ENCODE peak calls at places on chromosomes 12 and 14, in four cellular contexts. O is K562, G is H1, R is SK-N-SH. P is an unnamed sample.

GRCh38 chr14:91230363-91231035 is 14.0 kb downstream of the GPR68 start:
- DNase-seq in G (no peak), R (no peak), O (no peak), P (no peak)

GRCh38 chr14:33938131-33938949 is 12.5 kb downstream of the EGLN3 start:
- DNase-seq in G (no peak), O (peak), R (peak), P (peak)

GRCh38 chr14:80956922-80957321 is 1.5 kb downstream of the TSHR start:
- DNase-seq in O (no peak), R (no peak), G (no peak), P (no peak)

GRCh38 chr12:9051156-9051545 is 61.8 kb downstream of the KLRG1 start:
- DNase-seq in R (no peak), O (no peak), G (no peak), P (no peak)

GRCh38 chr14:96493178-96493577 is 9.0 kb upstream of the PAPOLA start:
- DNase-seq in O (no peak), G (no peak), R (no peak), P (no peak)

GRCh38 chr14:73620268-73620667 is 8.0 kb downstream of the ACOT6 start:
- DNase-seq in G (no peak), O (no peak), R (no peak), P (no peak)

GRCh38 chr14:85487215-85487614 is 42.7 kb upstream of the FLRT2 start:
- DNase-seq in R (no peak), G (no peak), O (no peak), P (no peak)

GRCh38 chr12:6620137-6620884 is 13.1 kb upstream of the CHD4 start:
- DNase-seq in O (no peak), G (peak), R (peak), P (peak)

GRCh38 chr12:75635606-75636444 is 124.4 kb upstream of the KRR1 start:
- DNase-seq in G (no peak), O (no peak), R (no peak), P (no peak)

GRCh38 chr14:54188036-54188666 is 208.7 kb upstream of the CDKN3 start:
- DNase-seq in O (no peak), G (no peak), R (no peak), P (no peak)

GRCh38 chr14:51002406-51002984 is 58.2 kb upstream of the PYGL start:
- DNase-seq in R (no peak), G (no peak), O (no peak), P (no peak)

GRCh38 chr14:65560340-65561027 is 148.0 kb downstream of the FUT8 start:
- DNase-seq in R (no peak), G (no peak), O (no peak), P (no peak)

GRCh38 chr14:61435563-61436337 is 114.4 kb downstream of the PRKCH start:
- DNase-seq in R (no peak), O (no peak), G (no peak), P (no peak)

GRCh38 chr12:27549231-27549800 is 25.3 kb downstream of the PPFIBP1 start:
- DNase-seq in G (no peak), O (no peak), R (no peak), P (no peak)

GRCh38 chr12:120216742-120217595 is 16.1 kb upstream of the RPLP0 start:
- DNase-seq in R (peak), G (no peak), O (no peak), P (no peak)

GRCh38 chr14:75831455-75831854 is 150.3 kb downstream of the TGFB3 start:
- DNase-seq in O (peak), R (no peak), G (no peak), P (no peak)

GRCh38 chr12:623865-624372 is 39.3 kb downstream of the NINJ2 start:
- DNase-seq in G (no peak), R (no peak), O (no peak), P (no peak)

GRCh38 chr12:116492703-116493324 is 66.4 kb upstream of the MAP1LC3B2 start:
- DNase-seq in G (no peak), O (peak), R (no peak), P (no peak)

GRCh38 chr14:91351508-91351853 is 66.1 kb downstream of the CCDC88C start:
- DNase-seq in R (no peak), G (no peak), O (no peak), P (no peak)

GRCh38 chr12:71162832-71163711 is 5.3 kb upstream of the TSPAN8 start:
- DNase-seq in G (no peak), R (no peak), O (no peak), P (no peak)

GRCh38 chr12:71166280-71166679 is 8.5 kb upstream of the TSPAN8 start:
- DNase-seq in O (no peak), R (no peak), G (no peak), P (no peak)

GRCh38 chr12:71166869-71167268 is 9.1 kb upstream of the TSPAN8 start:
- DNase-seq in R (no peak), G (no peak), O (no peak), P (no peak)

GRCh38 chr12:71164166-71164876 is 6.5 kb upstream of the TSPAN8 start:
- DNase-seq in O (no peak), R (no peak), G (no peak), P (no peak)

DNA sequence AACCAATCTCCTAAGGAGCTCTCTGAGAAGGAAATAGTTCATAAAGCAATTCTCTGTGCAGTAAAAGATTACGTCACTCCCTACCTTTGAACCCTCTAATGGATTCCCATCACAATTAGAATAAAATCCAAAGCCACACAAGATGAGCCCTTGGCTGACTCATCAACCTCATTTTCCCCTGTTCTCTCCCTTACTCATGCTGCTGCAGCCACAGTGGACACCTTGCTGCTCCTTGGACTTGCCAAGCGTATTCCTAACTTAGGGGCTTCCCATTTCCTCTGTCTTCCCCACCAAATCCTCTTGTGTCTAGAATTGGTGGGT is 7.0 kb upstream of the TSPAN8 start:
- DNase-seq in R (no peak), G (no peak), O (no peak), P (no peak)
- TF ChIP-seq TEAD4 in R (no peak), G (no peak), O (no peak), P (no peak)

GRCh38 chr14:104515811-104516780 is 63.5 kb upstream of the C14orf180 start:
- DNase-seq in G (no peak), O (no peak), R (no peak), P (no peak)

GRCh38 chr14:104513641-104514046 is 65.9 kb upstream of the C14orf180 start:
- DNase-seq in R (no peak), O (no peak), G (no peak), P (no peak)

GRCh38 chr14:104514156-104514848 is 65.3 kb upstream of the C14orf180 start:
- DNase-seq in G (no peak), O (no peak), R (no peak), P (no peak)

GRCh38 chr14:104516906-104517305 is 62.7 kb upstream of the C14orf180 start:
- DNase-seq in R (no peak), G (no peak), O (no peak), P (no peak)

GRCh38 chr14:104515059-104515810 is 64.3 kb upstream of the C14orf180 start:
- DNase-seq in O (no peak), G (no peak), R (no peak), P (no peak)
- TF ChIP-seq TEAD4 in O (no peak), G (no peak), R (no peak), P (no peak)

GRCh38 chr12:109963330-109963729 is 32.8 kb downstream of the GIT2 start:
- DNase-seq in G (no peak), R (no peak), O (no peak), P (no peak)

GRCh38 chr12:109962388-109962787 is 33.8 kb downstream of the GIT2 start:
- DNase-seq in O (no peak), G (no peak), R (no peak), P (no peak)

GRCh38 chr12:109961612-109962011 is 34.6 kb downstream of the GIT2 start:
- DNase-seq in R (no peak), O (no peak), G (no peak), P (no peak)

GRCh38 chr12:109959411-109960093 is 36.6 kb downstream of the GIT2 start:
- DNase-seq in O (no peak), R (no peak), G (no peak), P (no peak)

DNA sequence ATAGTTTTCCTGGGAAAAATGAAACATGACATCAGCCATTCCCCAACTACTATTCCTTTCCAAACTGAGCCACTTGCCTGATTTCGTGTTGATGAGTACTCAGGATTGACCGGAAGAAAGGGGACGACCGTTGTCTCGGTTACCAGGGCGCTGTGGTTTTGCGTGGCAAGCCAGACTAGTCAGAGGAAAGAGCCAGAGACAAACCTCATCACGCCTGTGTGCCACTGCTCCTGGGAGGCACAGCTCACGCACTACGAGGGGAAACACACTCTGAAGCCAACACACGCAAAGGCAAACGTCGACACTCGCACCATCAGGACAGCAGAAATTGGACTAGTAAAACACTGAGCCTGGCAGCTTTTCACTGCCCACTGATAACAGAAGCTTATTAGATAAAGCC is 35.0 kb downstream of the GIT2 start:
- DNase-seq in G (no peak), R (no peak), O (no peak), P (no peak)
- TF ChIP-seq TEAD4 in G (no peak), R (no peak), O (no peak), P (no peak)

DNA sequence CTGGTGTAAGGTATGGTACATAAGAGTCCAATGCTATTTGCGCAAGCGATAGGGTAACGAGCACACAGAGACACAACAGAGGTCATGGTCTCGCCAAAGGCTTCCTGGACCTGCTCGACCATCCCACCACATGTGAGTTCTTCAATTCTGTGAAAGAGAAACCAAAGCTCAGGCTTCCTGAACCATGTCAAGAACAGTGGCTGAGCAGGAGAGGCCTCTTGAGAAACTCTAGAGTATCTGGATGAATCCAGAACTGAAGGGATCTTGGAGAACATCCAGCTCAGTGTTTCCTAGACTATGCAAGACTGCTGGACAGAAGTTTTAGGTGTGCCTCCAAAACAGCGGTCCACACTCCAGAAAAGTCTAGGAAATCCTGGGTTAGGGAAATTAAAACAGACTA is 114.5 kb downstream of the TRAFD1 start:
- DNase-seq in G (no peak), R (no peak), O (no peak), P (no peak)
- TF ChIP-seq TEAD4 in G (no peak), R (no peak), O (no peak), P (no peak)

GRCh38 chr12:54937376-54937775 is 47.2 kb downstream of the TESPA1 start:
- DNase-seq in G (no peak), R (no peak), O (no peak), P (no peak)

GRCh38 chr12:54936736-54937135 is 47.8 kb downstream of the TESPA1 start:
- DNase-seq in O (no peak), G (no peak), R (no peak), P (no peak)

GRCh38 chr12:54933381-54933780 is 51.2 kb downstream of the TESPA1 start:
- DNase-seq in R (no peak), G (no peak), O (no peak), P (no peak)

GRCh38 chr12:54934419-54934818 is 50.1 kb downstream of the TESPA1 start:
- DNase-seq in O (no peak), R (no peak), G (no peak), P (no peak)

DNA sequence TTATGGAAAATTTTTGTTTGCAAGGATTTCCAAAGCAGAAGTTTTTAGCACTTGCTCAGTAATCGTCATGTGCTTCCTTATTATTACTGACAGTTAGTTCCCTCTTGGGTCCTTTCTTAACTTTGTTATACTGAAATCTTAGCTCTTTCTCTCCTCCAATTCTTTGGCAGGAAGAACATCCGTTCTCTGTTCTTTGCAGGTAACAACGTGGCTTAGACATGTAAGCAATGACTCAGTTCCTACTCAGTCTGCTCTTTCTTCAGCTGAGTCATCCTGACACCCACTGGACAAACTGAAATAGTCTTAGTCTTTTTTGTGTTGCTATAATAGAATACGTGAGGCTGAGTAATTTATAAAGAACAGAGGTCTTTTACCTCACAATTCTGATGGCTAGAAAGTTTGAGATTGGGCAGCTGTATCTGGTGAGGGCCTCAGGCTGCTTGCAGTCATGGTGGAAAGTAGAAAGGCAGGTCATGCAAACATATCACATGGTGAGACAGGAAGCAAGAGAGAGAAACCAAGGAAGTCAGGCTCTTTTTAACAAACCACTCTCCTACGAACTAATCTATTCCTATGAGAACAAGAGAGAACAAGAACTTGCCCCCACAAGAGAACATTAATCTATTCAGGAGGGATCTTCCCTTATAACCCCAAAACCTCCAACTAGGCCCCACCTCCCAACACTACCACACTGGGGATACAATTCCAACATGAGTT is 49.2 kb downstream of the TESPA1 start:
- DNase-seq in G (no peak), R (no peak), O (peak), P (no peak)
- TF ChIP-seq TEAD4 in G (no peak), R (no peak), O (no peak), P (no peak)